ENCODE peak calls at places on chromosomes 2 and 18, in nine cellular contexts. M, B, W, Z, I, O, L, R and S are unnamed samples.
A peak's percentile ranks its signal among the peaks of the same experiment; 100 is the strongest.

GRCh38 chr2:19855528-19856431 is 46.0 kb downstream of the TTC32 start:
- DNase-seq in L (no peak), M (no peak), O (no peak), Z (no peak), I (no peak), W (no peak), R (no peak), B (no peak), S (no peak)

GRCh38 chr2:40159333-40159732 is 292.6 kb downstream of the SLC8A1 start:
- DNase-seq in B (no peak), M (no peak), I (no peak), O (no peak), L (no peak), W (no peak), R (no peak), Z (no peak), S (no peak)

GRCh38 chr2:30645081-30645744 is 162.0 kb downstream of the CAPN13 start:
- DNase-seq in O (no peak), B (no peak), I (no peak), M (no peak), W (no peak), R (no peak), Z (peak; percentile 66), L (no peak), S (no peak)

GRCh38 chr2:95306306-95306895 is 9.3 kb downstream of the KCNIP3 start:
- DNase-seq in I (no peak), R (no peak), Z (no peak), B (no peak), W (no peak), M (no peak), L (no peak), O (no peak), S (no peak)

GRCh38 chr2:173982182-173982714 is 17.1 kb upstream of the SP3 start:
- DNase-seq in R (no peak), I (no peak), B (no peak), M (no peak), O (no peak), Z (no peak), W (no peak), L (no peak), S (no peak)

GRCh38 chr18:26091047-26091630 is 726 bp upstream of the SS18 start:
- DNase-seq in L (no peak), R (peak; percentile 81), W (no peak), M (no peak), I (no peak), Z (peak; percentile 7), B (no peak), O (peak; percentile 73), S (no peak)

GRCh38 chr2:144798019-144798418 is 278.1 kb upstream of the ZEB2 start:
- DNase-seq in O (no peak), R (no peak), Z (no peak), I (no peak), L (no peak), M (no peak), B (no peak), W (no peak), S (no peak)

GRCh38 chr2:159895258-159896209 is 97.5 kb upstream of the CD302 start:
- DNase-seq in R (no peak), I (no peak), O (no peak), B (no peak), W (no peak), M (no peak), L (no peak), Z (no peak), S (no peak)

GRCh38 chr18:75088021-75088506 is 120.9 kb downstream of the PTGR3 start:
- DNase-seq in W (no peak), R (no peak), I (no peak), M (no peak), Z (no peak), B (no peak), O (no peak), L (no peak), S (no peak)

GRCh38 chr18:60020107-60020925 is 120.5 kb downstream of the PMAIP1 start:
- DNase-seq in O (no peak), I (peak; percentile 13), M (no peak), R (peak; percentile 14), B (no peak), L (no peak), W (no peak), Z (no peak), S (peak; percentile 65)

GRCh38 chr18:26656944-26657536 is 108.7 kb upstream of the KCTD1 start:
- DNase-seq in B (peak; percentile 79), M (no peak), W (peak; percentile 68), I (peak; percentile 79), L (peak; percentile 75), O (peak; percentile 65), Z (peak; percentile 49), R (peak; percentile 75), S (no peak)

GRCh38 chr2:9538000-9538507 is 17.6 kb downstream of the ADAM17 start:
- DNase-seq in M (no peak), L (no peak), O (no peak), Z (no peak), B (no peak), R (no peak), I (no peak), W (no peak), S (no peak)

GRCh38 chr2:171244466-171244969 is 83.8 kb upstream of the TLK1 start:
- DNase-seq in I (no peak), O (no peak), Z (no peak), W (no peak), B (no peak), L (no peak), R (peak; percentile 42), M (peak; percentile 13), S (no peak)

GRCh38 chr2:202382684-202383083 is 6.6 kb downstream of the BMPR2 start:
- DNase-seq in L (no peak), W (no peak), M (no peak), Z (no peak), R (no peak), B (no peak), O (no peak), I (no peak), S (no peak)

GRCh38 chr18:10027461-10027860 is 113.6 kb downstream of the VAPA start:
- DNase-seq in B (no peak), I (no peak), W (no peak), O (no peak), M (no peak), L (no peak), R (no peak), Z (no peak), S (no peak)

GRCh38 chr2:9003616-9004337 is at the start of gene MBOAT2:
- DNase-seq in W (peak; percentile 90), I (peak; percentile 95), M (peak; percentile 27), R (peak; percentile 89), L (peak; percentile 82), Z (peak; percentile 89), B (peak; percentile 89), O (peak; percentile 86), S (peak; percentile 48)

GRCh38 chr2:150619607-150620330 is 132.3 kb upstream of the RND3 start:
- DNase-seq in R (peak; percentile 88), L (no peak), W (no peak), M (no peak), O (no peak), B (no peak), Z (no peak), I (no peak), S (peak; percentile 62)

GRCh38 chr2:37168217-37168981 is 11.6 kb upstream of the EIF2AK2 start:
- DNase-seq in B (no peak), L (no peak), I (peak; percentile 20), M (no peak), R (peak; percentile 66), Z (no peak), W (no peak), O (no peak), S (no peak)

GRCh38 chr2:195419033-195419432 is 238.0 kb upstream of the SLC39A10 start:
- DNase-seq in M (no peak), B (no peak), L (no peak), R (no peak), O (no peak), Z (no peak), I (no peak), W (no peak), S (no peak)

GRCh38 chr2:120464448-120464931 is 118.6 kb downstream of the INHBB start:
- DNase-seq in M (no peak), L (no peak), B (no peak), Z (no peak), W (no peak), R (peak; percentile 35), I (no peak), O (no peak), S (no peak)

GRCh38 chr2:203940039-203940438 is 3.5 kb downstream of the ICOS start:
- DNase-seq in L (no peak), M (no peak), Z (no peak), W (no peak), B (no peak), R (no peak), O (no peak), I (no peak), S (no peak)

GRCh38 chr18:6449213-6449612 is 34.5 kb upstream of the L3MBTL4 start:
- DNase-seq in O (no peak), Z (no peak), I (no peak), M (no peak), W (no peak), L (no peak), R (no peak), B (no peak), S (no peak)

GRCh38 chr2:130304726-130305125 is 38.0 kb upstream of the IMP4 start:
- DNase-seq in W (no peak), O (no peak), B (no peak), Z (no peak), M (no peak), L (no peak), R (no peak), I (no peak), S (no peak)